ENCODE peak calls at places on chromosomes 16 and 17, in four cellular contexts. S is HEK293T; L is stimulated activated CD8-positive, alpha-beta memory T cell treated with anti-CD3 and anti-CD28 coated beads, Interleukin-4, amount 100 ng/mL, for 4 hours; O is NCI-H1930. V is an unnamed sample.
A peak's percentile ranks its signal among the peaks of the same experiment; 100 is the strongest.

GRCh38 chr17:77439382-77440013 is 298.7 kb downstream of the SEC14L1 start:
- DNase-seq in S (no peak), O (no peak), L (no peak), V (no peak)

GRCh38 chr17:37490022-37490587 is 414 bp downstream of the DUSP14 start:
- DNase-seq in L (peak; percentile 54), O (peak; percentile 76), S (peak; percentile 34), V (no peak)

GRCh38 chr16:54370653-54371052 is 84.1 kb upstream of the IRX3 start:
- DNase-seq in L (no peak), S (no peak), O (no peak), V (no peak)

GRCh38 chr17:82160081-82160480 is 52.6 kb downstream of the CCDC57 start:
- DNase-seq in S (no peak), L (no peak), O (no peak), V (no peak)

GRCh38 chr17:81432873-81433451 is 37.7 kb downstream of the BAHCC1 start:
- DNase-seq in S (no peak), O (peak; percentile 63), L (no peak), V (no peak)

GRCh38 chr17:79633154-79633553 is 22.3 kb upstream of the RBFOX3 start:
- DNase-seq in O (no peak), L (no peak), S (peak; percentile 4), V (no peak)

GRCh38 chr17:63774141-63774981 is at the start of gene DDX42:
- DNase-seq in S (peak; percentile 46), O (peak; percentile 42), L (peak; percentile 7), V (no peak)

GRCh38 chr17:42518755-42519545 is 17.1 kb upstream of the NAGLU start:
- DNase-seq in L (no peak), O (no peak), S (no peak), V (no peak)

GRCh38 chr16:64153718-64154117 is 968.1 kb downstream of the CDH11 start:
- DNase-seq in S (no peak), O (no peak), L (no peak), V (no peak)

GRCh38 chr16:9901-10665 is 43.3 kb downstream of the POLR3K start:
- DNase-seq in S (no peak), O (peak; percentile 81), L (no peak), V (no peak)

GRCh38 chr16:27318399-27319256 is 4.9 kb downstream of the IL4R start:
- DNase-seq in L (no peak), S (no peak), O (no peak), V (no peak)

GRCh38 chr17:80850817-80851216 is 140.8 kb upstream of the CHMP6 start:
- DNase-seq in L (no peak), S (no peak), O (no peak), V (no peak)

GRCh38 chr17:12522743-12523181 is 142.9 kb upstream of the MYOCD start:
- DNase-seq in O (no peak), L (no peak), S (peak; percentile 35), V (no peak)

GRCh38 chr16:47013172-47013571 is 39.7 kb upstream of the DNAJA2 start:
- DNase-seq in L (no peak), O (no peak), S (no peak), V (no peak)

GRCh38 chr17:22460461-22461063 is 768.2 kb downstream of the KCNJ18 start:
- DNase-seq in S (no peak), L (no peak), O (no peak), V (no peak)

GRCh38 chr17:30570596-30571265 is 93.5 kb downstream of the GOSR1 start:
- DNase-seq in S (no peak), L (no peak), O (no peak), V (no peak)

GRCh38 chr16:3509470-3509928 is 8.7 kb downstream of the CLUAP1 start:
- DNase-seq in S (no peak), O (no peak), L (peak; percentile 20), V (no peak)

GRCh38 chr17:10879110-10879509 is 41.2 kb upstream of the PIRT start:
- DNase-seq in O (no peak), S (peak; percentile 8), L (no peak), V (no peak)

GRCh38 chr17:34377078-34377823 is 14.2 kb upstream of the CCL1 start:
- DNase-seq in S (no peak), O (no peak), L (no peak), V (no peak)

GRCh38 chr17:46841561-46842379 is 9.6 kb upstream of the WNT9B start:
- DNase-seq in S (peak; percentile 73), O (peak; percentile 45), L (no peak), V (no peak)

GRCh38 chr17:42221886-42222745 is 27.8 kb upstream of the GHDC start:
- DNase-seq in L (no peak), S (peak; percentile 70), O (no peak), V (peak; percentile 17)

GRCh38 chr17:80096531-80097306 is 4.7 kb upstream of the GAA start:
- DNase-seq in L (no peak), S (no peak), O (no peak), V (no peak)

GRCh38 chr16:75105306-75106061 is 11.1 kb downstream of the LDHD start:
- DNase-seq in S (no peak), L (no peak), O (no peak), V (no peak)

GRCh38 chr17:82560802-82561428 is 41.4 kb downstream of the FOXK2 start:
- DNase-seq in L (no peak), S (no peak), O (no peak), V (no peak)

GRCh38 chr17:38864636-38865398 is 5.0 kb upstream of the LASP1 start:
- DNase-seq in L (no peak), O (peak; percentile 26), S (no peak), V (no peak)

GRCh38 chr17:3750926-3751325 is 27.2 kb downstream of the HASPIN start:
- DNase-seq in O (no peak), S (no peak), L (no peak), V (no peak)

GRCh38 chr17:30782206-30782605 is 42.3 kb downstream of the CRLF3 start:
- DNase-seq in O (no peak), L (no peak), S (no peak), V (no peak)

GRCh38 chr17:17098426-17099035 is 56.3 kb downstream of the MPRIP start:
- DNase-seq in S (no peak), O (no peak), L (no peak), V (no peak)

GRCh38 chr16:1374418-1375297 is 22.9 kb downstream of the GNPTG start:
- DNase-seq in L (no peak), S (no peak), O (no peak), V (no peak)

GRCh38 chr17:1329745-1330343 is 50.4 kb downstream of the TRARG1 start:
- DNase-seq in L (no peak), S (no peak), O (no peak), V (no peak)

GRCh38 chr16:89859809-89860075 is 13.7 kb upstream of the TCF25 start:
- DNase-seq in L (no peak), O (no peak), S (no peak), V (no peak)

GRCh38 chr16:87864331-87864989 is 4.8 kb downstream of the SLC7A5 start:
- DNase-seq in O (no peak), L (no peak), S (no peak), V (no peak)

GRCh38 chr17:74190154-74190553 is 13.3 kb upstream of the RPL38 start:
- DNase-seq in O (peak; percentile 44), L (no peak), S (peak; percentile 70), V (no peak)

GRCh38 chr16:19595043-19595767 is 39.7 kb downstream of the VPS35L start:
- DNase-seq in O (no peak), L (no peak), S (no peak), V (no peak)

GRCh38 chr17:9291912-9292562 is 270.7 kb downstream of the NTN1 start:
- DNase-seq in S (peak; percentile 63), O (no peak), L (no peak), V (no peak)

GRCh38 chr17:73029021-73029420 is 63.5 kb downstream of the SLC39A11 start:
- DNase-seq in O (no peak), L (no peak), S (no peak), V (no peak)

GRCh38 chr16:17246577-17246885 is 224.2 kb downstream of the XYLT1 start:
- DNase-seq in O (no peak), L (no peak), S (no peak), V (no peak)

GRCh38 chr17:46053911-46054534 is 55.0 kb downstream of the STH start:
- DNase-seq in O (no peak), S (no peak), L (no peak), V (no peak)

GRCh38 chr16:80993293-80993691 is 13.4 kb downstream of the CMC2 start:
- DNase-seq in L (no peak), S (no peak), O (no peak), V (no peak)

GRCh38 chr17:34423978-34424813 is 61.2 kb upstream of the CCL1 start:
- DNase-seq in O (no peak), S (no peak), L (no peak), V (no peak)

V was measured in iPS DF 19.7.